ENCODE peak calls at places on chromosomes 16 and 17, in four cellular contexts. One of them, this sample, is unnamed.

GRCh38 chr17:32834104-32834503 is 42.8 kb downstream of the MYO1D start:
- DNase-seq in GM13977: no peak
- DNase-seq in psoas muscle: no peak
- DNase-seq in right lobe of liver: no peak
- DNase-seq in this sample: no peak

GRCh38 chr17:8001976-8002645 is at the start of gene GUCY2D:
- DNase-seq in right lobe of liver: peak; percentile 45
- DNase-seq in GM13977: peak; percentile 65
- DNase-seq in psoas muscle: no peak
- DNase-seq in this sample: no peak

GRCh38 chr16:3963203-3963602 is 82.7 kb upstream of the CREBBP start:
- DNase-seq in psoas muscle: no peak
- DNase-seq in GM13977: no peak
- DNase-seq in right lobe of liver: no peak
- DNase-seq in this sample: no peak

GRCh38 chr16:88533381-88533831 is 36.8 kb upstream of the ZC3H18 start:
- DNase-seq in psoas muscle: peak; percentile 34
- DNase-seq in right lobe of liver: no peak
- DNase-seq in GM13977: no peak
- DNase-seq in this sample: no peak

GRCh38 chr16:84423416-84423837 is 55.1 kb downstream of the ATP2C2 start:
- DNase-seq in right lobe of liver: no peak
- DNase-seq in psoas muscle: no peak
- DNase-seq in GM13977: peak; percentile 52
- DNase-seq in this sample: peak; percentile 35

GRCh38 chr16:50463581-50464324 is 84.4 kb upstream of the NKD1 start:
- DNase-seq in psoas muscle: no peak
- DNase-seq in right lobe of liver: peak; percentile 57
- DNase-seq in GM13977: no peak
- DNase-seq in this sample: peak; percentile 61

GRCh38 chr17:74190807-74191206 is 12.7 kb upstream of the RPL38 start:
- DNase-seq in GM13977: no peak
- DNase-seq in right lobe of liver: no peak
- DNase-seq in psoas muscle: no peak
- DNase-seq in this sample: peak; percentile 62

GRCh38 chr16:14500791-14501190 is 129.3 kb downstream of the PARN start:
- DNase-seq in psoas muscle: no peak
- DNase-seq in right lobe of liver: no peak
- DNase-seq in GM13977: no peak
- DNase-seq in this sample: no peak

GRCh38 chr16:49704586-49705155 is 151.2 kb downstream of the ZNF423 start:
- DNase-seq in right lobe of liver: no peak
- DNase-seq in GM13977: no peak
- DNase-seq in psoas muscle: no peak
- DNase-seq in this sample: no peak

GRCh38 chr16:81866820-81867440 is 87.8 kb downstream of the PLCG2 start:
- DNase-seq in GM13977: no peak
- DNase-seq in right lobe of liver: peak; percentile 71
- DNase-seq in psoas muscle: peak; percentile 49
- DNase-seq in this sample: no peak

GRCh38 chr17:34091975-34092374 is 163.1 kb upstream of the CCL2 start:
- DNase-seq in GM13977: no peak
- DNase-seq in psoas muscle: no peak
- DNase-seq in right lobe of liver: no peak
- DNase-seq in this sample: no peak

GRCh38 chr16:66434619-66435430 is 7.7 kb downstream of the BEAN1 start:
- DNase-seq in psoas muscle: no peak
- DNase-seq in GM13977: no peak
- DNase-seq in right lobe of liver: no peak
- DNase-seq in this sample: no peak

GRCh38 chr17:2264023-2264860 is 39.3 kb downstream of the SMG6 start:
- DNase-seq in psoas muscle: no peak
- DNase-seq in right lobe of liver: no peak
- DNase-seq in GM13977: no peak
- DNase-seq in this sample: no peak

GRCh38 chr17:79684132-79684985 is 46.4 kb upstream of the ENPP7 start:
- DNase-seq in psoas muscle: no peak
- DNase-seq in right lobe of liver: no peak
- DNase-seq in GM13977: no peak
- DNase-seq in this sample: peak; percentile 57

GRCh38 chr17:8391711-8392110 is 5.9 kb downstream of the RNF222 start:
- DNase-seq in right lobe of liver: no peak
- DNase-seq in GM13977: no peak
- DNase-seq in psoas muscle: no peak
- DNase-seq in this sample: peak; percentile 68

GRCh38 chr17:27577124-27577761 is 53.7 kb upstream of the LGALS9 start:
- DNase-seq in psoas muscle: peak; percentile 79
- DNase-seq in GM13977: no peak
- DNase-seq in right lobe of liver: no peak
- DNase-seq in this sample: peak; percentile 87

GRCh38 chr16:27208809-27209208 is 5.5 kb downstream of the KDM8 start:
- DNase-seq in GM13977: no peak
- DNase-seq in right lobe of liver: peak; percentile 70
- DNase-seq in psoas muscle: no peak
- DNase-seq in this sample: no peak

GRCh38 chr17:48904428-48904827 is 3.8 kb upstream of the UBE2Z start:
- DNase-seq in GM13977: no peak
- DNase-seq in psoas muscle: no peak
- DNase-seq in right lobe of liver: no peak
- DNase-seq in this sample: no peak

GRCh38 chr17:48903401-48903800 is 4.8 kb upstream of the UBE2Z start:
- DNase-seq in psoas muscle: no peak
- DNase-seq in GM13977: no peak
- DNase-seq in right lobe of liver: no peak
- DNase-seq in this sample: no peak

GRCh38 chr17:48905987-48906515 is 2.2 kb upstream of the UBE2Z start:
- DNase-seq in right lobe of liver: no peak
- DNase-seq in GM13977: no peak
- DNase-seq in psoas muscle: no peak
- DNase-seq in this sample: no peak

GRCh38 chr17:48901241-48901640 is 7.0 kb upstream of the UBE2Z start:
- DNase-seq in psoas muscle: no peak
- DNase-seq in GM13977: no peak
- DNase-seq in right lobe of liver: no peak
- DNase-seq in this sample: no peak
- TF ChIP-seq CTCF in psoas muscle: no peak
- TF ChIP-seq CTCF in GM13977: no peak
- TF ChIP-seq CTCF in right lobe of liver: no peak
- TF ChIP-seq CTCF in this sample: no peak

GRCh38 chr17:82976982-82977488 is 102.4 kb upstream of the METRNL start:
- DNase-seq in right lobe of liver: no peak
- DNase-seq in psoas muscle: no peak
- DNase-seq in GM13977: no peak
- DNase-seq in this sample: no peak
- TF ChIP-seq CTCF in right lobe of liver: no peak
- TF ChIP-seq CTCF in psoas muscle: no peak
- TF ChIP-seq CTCF in GM13977: no peak
- TF ChIP-seq CTCF in this sample: no peak

GRCh38 chr16:23348579-23349469 is 46.7 kb downstream of the SCNN1B start:
- DNase-seq in right lobe of liver: no peak
- DNase-seq in psoas muscle: no peak
- DNase-seq in GM13977: no peak
- DNase-seq in this sample: peak; percentile 72
- TF ChIP-seq CTCF in right lobe of liver: no peak
- TF ChIP-seq CTCF in psoas muscle: peak; percentile 11
- TF ChIP-seq CTCF in GM13977: peak; percentile 27
- TF ChIP-seq CTCF in this sample: peak; percentile 38

GRCh38 chr17:57772774-57773173 is 27.7 kb upstream of the CCDC182 start:
- DNase-seq in right lobe of liver: no peak
- DNase-seq in psoas muscle: no peak
- DNase-seq in GM13977: no peak
- DNase-seq in this sample: no peak
- TF ChIP-seq CTCF in right lobe of liver: no peak
- TF ChIP-seq CTCF in psoas muscle: no peak
- TF ChIP-seq CTCF in GM13977: no peak
- TF ChIP-seq CTCF in this sample: no peak

DNA sequence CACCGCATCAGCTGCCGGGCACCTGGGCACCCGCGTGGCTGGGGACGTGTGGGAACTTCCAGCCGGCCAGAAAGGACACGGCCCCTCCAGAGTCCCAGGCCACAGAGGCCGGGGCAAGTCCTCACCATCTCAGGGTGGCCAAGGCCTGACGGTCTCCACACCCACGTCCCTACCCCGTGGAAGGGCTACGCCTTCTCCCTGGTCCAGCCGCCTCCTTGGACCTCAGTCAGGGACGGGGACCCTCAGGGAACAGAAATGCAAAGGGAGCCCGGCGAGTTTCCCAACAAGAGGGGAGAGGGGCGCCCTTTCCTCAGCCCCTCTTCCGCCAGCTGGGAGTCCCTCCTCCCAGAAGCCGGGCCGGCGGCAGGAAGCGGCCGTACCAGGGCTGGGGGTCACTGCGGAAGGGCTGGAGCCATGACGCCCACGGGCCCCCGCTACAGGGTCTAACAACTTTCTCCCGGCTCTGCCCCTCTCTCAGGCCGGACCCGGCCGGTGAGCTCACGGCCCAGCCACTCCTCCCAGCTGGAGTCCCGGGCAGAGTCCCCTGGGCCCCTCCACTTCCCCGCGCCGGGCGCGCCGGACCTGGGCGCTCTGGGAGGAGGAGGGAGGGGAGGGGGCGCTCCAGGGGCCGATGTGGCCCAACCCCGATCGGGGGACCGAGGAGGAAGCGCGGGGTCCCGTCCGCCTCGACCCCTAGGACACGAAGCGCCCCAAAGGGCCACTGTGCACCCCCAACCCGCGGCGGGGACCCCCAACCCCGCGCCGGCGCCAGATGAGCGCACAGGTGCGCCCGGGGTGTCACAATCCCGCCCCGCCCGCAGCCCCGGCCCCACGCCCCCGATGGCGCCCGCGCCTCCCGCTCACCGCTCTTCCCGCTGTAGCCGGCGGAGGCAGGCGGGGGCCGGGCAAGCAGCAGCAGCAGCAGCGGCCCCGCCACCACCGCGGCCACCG is 666 bp downstream of the PGAP6 start:
- DNase-seq in psoas muscle: peak; percentile 52
- DNase-seq in GM13977: peak; percentile 59
- DNase-seq in right lobe of liver: no peak
- DNase-seq in this sample: no peak
- TF ChIP-seq CTCF in psoas muscle: no peak
- TF ChIP-seq CTCF in GM13977: no peak
- TF ChIP-seq CTCF in right lobe of liver: no peak
- TF ChIP-seq CTCF in this sample: peak; percentile 8

GRCh38 chr17:76889323-76889722 is 21.1 kb downstream of the MGAT5B start:
- DNase-seq in right lobe of liver: no peak
- DNase-seq in GM13977: no peak
- DNase-seq in psoas muscle: no peak
- DNase-seq in this sample: no peak

GRCh38 chr17:76888661-76889060 is 20.5 kb downstream of the MGAT5B start:
- DNase-seq in GM13977: no peak
- DNase-seq in right lobe of liver: no peak
- DNase-seq in psoas muscle: no peak
- DNase-seq in this sample: no peak

GRCh38 chr17:76886395-76886794 is 18.2 kb downstream of the MGAT5B start:
- DNase-seq in psoas muscle: no peak
- DNase-seq in right lobe of liver: no peak
- DNase-seq in GM13977: no peak
- DNase-seq in this sample: no peak

GRCh38 chr17:76884995-76885896 is 17.0 kb downstream of the MGAT5B start:
- DNase-seq in right lobe of liver: no peak
- DNase-seq in psoas muscle: no peak
- DNase-seq in GM13977: no peak
- DNase-seq in this sample: peak; percentile 58

DNA sequence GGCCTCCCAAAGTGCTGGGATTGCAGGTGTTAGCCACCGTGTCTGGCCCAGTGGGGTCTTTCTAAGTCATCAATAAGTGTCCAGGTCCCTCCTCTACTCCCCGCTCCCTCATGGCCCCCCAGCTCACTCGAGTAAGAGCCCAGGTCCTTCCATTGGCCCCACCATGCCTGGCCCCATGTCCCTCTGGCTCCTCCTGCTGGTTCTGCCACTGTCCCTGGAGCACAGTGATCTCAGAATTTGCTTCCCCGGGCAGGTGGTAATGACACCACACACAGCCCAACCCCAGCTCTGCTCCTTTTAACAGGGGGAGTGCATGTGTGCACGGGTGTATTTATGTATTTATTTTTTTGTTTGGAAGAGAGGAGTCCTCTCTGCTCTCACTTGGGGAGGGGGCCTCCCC is 19.6 kb downstream of the MGAT5B start:
- DNase-seq in right lobe of liver: no peak
- DNase-seq in GM13977: no peak
- DNase-seq in psoas muscle: no peak
- DNase-seq in this sample: no peak
- TF ChIP-seq CTCF in right lobe of liver: no peak
- TF ChIP-seq CTCF in GM13977: no peak
- TF ChIP-seq CTCF in psoas muscle: no peak
- TF ChIP-seq CTCF in this sample: no peak

GRCh38 chr17:42531455-42532354 is 4.3 kb upstream of the NAGLU start:
- DNase-seq in GM13977: peak; percentile 68
- DNase-seq in right lobe of liver: peak; percentile 75
- DNase-seq in psoas muscle: peak; percentile 69
- DNase-seq in this sample: no peak
- TF ChIP-seq CTCF in GM13977: peak; percentile 41
- TF ChIP-seq CTCF in right lobe of liver: peak; percentile 39
- TF ChIP-seq CTCF in psoas muscle: peak; percentile 46
- TF ChIP-seq CTCF in this sample: peak; percentile 72

GRCh38 chr17:75896360-75897075 is at the start of gene TRIM65:
- DNase-seq in GM13977: peak; percentile 96
- DNase-seq in psoas muscle: peak; percentile 91
- DNase-seq in right lobe of liver: peak; percentile 83
- DNase-seq in this sample: no peak
- TF ChIP-seq CTCF in GM13977: peak; percentile 68
- TF ChIP-seq CTCF in psoas muscle: peak; percentile 50
- TF ChIP-seq CTCF in right lobe of liver: peak; percentile 31
- TF ChIP-seq CTCF in this sample: peak; percentile 72

DNA sequence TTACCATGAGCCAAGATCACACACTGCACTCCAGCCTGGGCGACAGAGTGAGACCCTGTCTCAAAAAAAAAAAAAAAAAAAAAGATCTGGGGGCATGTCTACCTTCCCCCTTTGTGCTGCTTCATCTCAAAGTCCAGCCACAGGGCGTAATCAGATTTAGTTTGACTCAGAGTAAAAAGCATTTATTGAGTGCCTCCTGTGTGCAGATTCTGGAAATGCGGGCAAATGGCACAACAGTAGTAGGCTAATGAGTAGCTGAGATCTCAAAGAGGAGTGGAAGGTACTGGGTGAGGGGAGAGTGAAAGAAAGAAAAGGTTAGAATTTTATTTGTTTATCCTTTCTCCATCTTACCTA is 9.1 kb upstream of the NR1D1 start:
- DNase-seq in GM13977: no peak
- DNase-seq in right lobe of liver: no peak
- DNase-seq in psoas muscle: no peak
- DNase-seq in this sample: no peak
- TF ChIP-seq CTCF in GM13977: peak; percentile 18
- TF ChIP-seq CTCF in right lobe of liver: no peak
- TF ChIP-seq CTCF in psoas muscle: no peak
- TF ChIP-seq CTCF in this sample: no peak

This sample was measured in chondrocyte.